ENCODE peak calls at places on chromosomes 7 and 10, in nine cellular contexts. One of them, this sample, is unnamed.

GRCh38 chr7:149821191-149822148 is 16.7 kb upstream of the ZNF862 start:
- DNase-seq in NCI-H2029 treated with DMSO at 0.1 percent for 48 hours: no peak
- DNase-seq in activated effector memory CD4-positive, alpha-beta T cell treated with Interleukin-2 at 50 U/mL for 16 hours: no peak
- DNase-seq in smooth muscle cell of the brain vasculature: no peak
- DNase-seq in CD8-positive, alpha-beta T cell: no peak
- DNase-seq in choroid plexus epithelial cell: no peak
- DNase-seq in amniotic epithelial cell: no peak
- DNase-seq in GOT3: no peak
- DNase-seq in heart left ventricle: peak
- DNase-seq in this sample: no peak

GRCh38 chr10:94065787-94066186 is 72.1 kb downstream of the PLCE1 start:
- DNase-seq in heart left ventricle: no peak
- DNase-seq in GOT3: no peak
- DNase-seq in activated effector memory CD4-positive, alpha-beta T cell treated with Interleukin-2 at 50 U/mL for 16 hours: no peak
- DNase-seq in amniotic epithelial cell: no peak
- DNase-seq in CD8-positive, alpha-beta T cell: no peak
- DNase-seq in smooth muscle cell of the brain vasculature: no peak
- DNase-seq in choroid plexus epithelial cell: no peak
- DNase-seq in NCI-H2029 treated with DMSO at 0.1 percent for 48 hours: no peak
- DNase-seq in this sample: no peak

GRCh38 chr7:83514977-83515376 is 134.0 kb downstream of the SEMA3E start:
- DNase-seq in activated effector memory CD4-positive, alpha-beta T cell treated with Interleukin-2 at 50 U/mL for 16 hours: no peak
- DNase-seq in smooth muscle cell of the brain vasculature: no peak
- DNase-seq in GOT3: no peak
- DNase-seq in amniotic epithelial cell: no peak
- DNase-seq in CD8-positive, alpha-beta T cell: no peak
- DNase-seq in NCI-H2029 treated with DMSO at 0.1 percent for 48 hours: no peak
- DNase-seq in choroid plexus epithelial cell: no peak
- DNase-seq in heart left ventricle: no peak
- DNase-seq in this sample: no peak

GRCh38 chr7:55280031-55280454 is 85.1 kb upstream of the LANCL2 start:
- DNase-seq in NCI-H2029 treated with DMSO at 0.1 percent for 48 hours: peak
- DNase-seq in CD8-positive, alpha-beta T cell: peak
- DNase-seq in smooth muscle cell of the brain vasculature: peak
- DNase-seq in amniotic epithelial cell: peak
- DNase-seq in activated effector memory CD4-positive, alpha-beta T cell treated with Interleukin-2 at 50 U/mL for 16 hours: peak
- DNase-seq in choroid plexus epithelial cell: peak
- DNase-seq in GOT3: no peak
- DNase-seq in heart left ventricle: peak
- DNase-seq in this sample: peak

GRCh38 chr7:139230078-139230477 is 959 bp upstream of the UBN2 start:
- DNase-seq in NCI-H2029 treated with DMSO at 0.1 percent for 48 hours: no peak
- DNase-seq in GOT3: no peak
- DNase-seq in activated effector memory CD4-positive, alpha-beta T cell treated with Interleukin-2 at 50 U/mL for 16 hours: no peak
- DNase-seq in choroid plexus epithelial cell: no peak
- DNase-seq in CD8-positive, alpha-beta T cell: no peak
- DNase-seq in smooth muscle cell of the brain vasculature: no peak
- DNase-seq in amniotic epithelial cell: no peak
- DNase-seq in heart left ventricle: no peak
- DNase-seq in this sample: no peak

GRCh38 chr7:80529362-80529761 is 17.5 kb upstream of the GNAT3 start:
- DNase-seq in NCI-H2029 treated with DMSO at 0.1 percent for 48 hours: no peak
- DNase-seq in GOT3: no peak
- DNase-seq in smooth muscle cell of the brain vasculature: no peak
- DNase-seq in heart left ventricle: no peak
- DNase-seq in choroid plexus epithelial cell: peak
- DNase-seq in CD8-positive, alpha-beta T cell: no peak
- DNase-seq in amniotic epithelial cell: no peak
- DNase-seq in activated effector memory CD4-positive, alpha-beta T cell treated with Interleukin-2 at 50 U/mL for 16 hours: no peak
- DNase-seq in this sample: no peak

GRCh38 chr10:84407390-84408049 is 79.1 kb downstream of the CCSER2 start:
- DNase-seq in choroid plexus epithelial cell: no peak
- DNase-seq in GOT3: no peak
- DNase-seq in smooth muscle cell of the brain vasculature: no peak
- DNase-seq in CD8-positive, alpha-beta T cell: no peak
- DNase-seq in heart left ventricle: no peak
- DNase-seq in activated effector memory CD4-positive, alpha-beta T cell treated with Interleukin-2 at 50 U/mL for 16 hours: no peak
- DNase-seq in amniotic epithelial cell: no peak
- DNase-seq in NCI-H2029 treated with DMSO at 0.1 percent for 48 hours: no peak
- DNase-seq in this sample: no peak

GRCh38 chr7:23473848-23474097 is 3.5 kb upstream of the IGF2BP3 start:
- DNase-seq in heart left ventricle: no peak
- DNase-seq in GOT3: no peak
- DNase-seq in CD8-positive, alpha-beta T cell: no peak
- DNase-seq in activated effector memory CD4-positive, alpha-beta T cell treated with Interleukin-2 at 50 U/mL for 16 hours: no peak
- DNase-seq in amniotic epithelial cell: peak
- DNase-seq in smooth muscle cell of the brain vasculature: no peak
- DNase-seq in choroid plexus epithelial cell: no peak
- DNase-seq in NCI-H2029 treated with DMSO at 0.1 percent for 48 hours: no peak
- DNase-seq in this sample: peak

GRCh38 chr7:19248681-19249080 is 103.5 kb upstream of the FERD3L start:
- DNase-seq in amniotic epithelial cell: peak
- DNase-seq in GOT3: no peak
- DNase-seq in smooth muscle cell of the brain vasculature: no peak
- DNase-seq in NCI-H2029 treated with DMSO at 0.1 percent for 48 hours: no peak
- DNase-seq in choroid plexus epithelial cell: peak
- DNase-seq in activated effector memory CD4-positive, alpha-beta T cell treated with Interleukin-2 at 50 U/mL for 16 hours: no peak
- DNase-seq in heart left ventricle: no peak
- DNase-seq in CD8-positive, alpha-beta T cell: no peak
- DNase-seq in this sample: no peak

GRCh38 chr7:2044883-2045471 is 187.8 kb downstream of the MAD1L1 start:
- DNase-seq in NCI-H2029 treated with DMSO at 0.1 percent for 48 hours: no peak
- DNase-seq in CD8-positive, alpha-beta T cell: no peak
- DNase-seq in amniotic epithelial cell: no peak
- DNase-seq in activated effector memory CD4-positive, alpha-beta T cell treated with Interleukin-2 at 50 U/mL for 16 hours: no peak
- DNase-seq in choroid plexus epithelial cell: no peak
- DNase-seq in heart left ventricle: peak
- DNase-seq in smooth muscle cell of the brain vasculature: no peak
- DNase-seq in GOT3: no peak
- DNase-seq in this sample: no peak

GRCh38 chr7:154767194-154767593 is 235.7 kb downstream of the PAXIP1 start:
- DNase-seq in NCI-H2029 treated with DMSO at 0.1 percent for 48 hours: no peak
- DNase-seq in amniotic epithelial cell: no peak
- DNase-seq in activated effector memory CD4-positive, alpha-beta T cell treated with Interleukin-2 at 50 U/mL for 16 hours: no peak
- DNase-seq in GOT3: no peak
- DNase-seq in CD8-positive, alpha-beta T cell: no peak
- DNase-seq in smooth muscle cell of the brain vasculature: no peak
- DNase-seq in choroid plexus epithelial cell: no peak
- DNase-seq in heart left ventricle: no peak
- DNase-seq in this sample: no peak

This sample was measured in neural crest cell.